ENCODE peak calls at places on chromosome 21, in ten cellular contexts. One of them, this sample, is unnamed.

GRCh38 chr21:25571726-25572121 is 35.6 kb downstream of the MRPL39 start:
- DNase-seq in left lung: no peak
- DNase-seq in MM.1S: no peak
- DNase-seq in kidney: no peak
- DNase-seq in tibial nerve: no peak
- DNase-seq in dorsolateral prefrontal cortex: no peak
- DNase-seq in brain microvascular endothelial cell: no peak
- DNase-seq in fibroblast of lung: no peak
- DNase-seq in body of pancreas: no peak
- DNase-seq in right lobe of liver: no peak
- DNase-seq in this sample: no peak

GRCh38 chr21:43805275-43805800 is 16.0 kb downstream of the RRP1 start:
- DNase-seq in kidney: no peak
- DNase-seq in brain microvascular endothelial cell: no peak
- DNase-seq in right lobe of liver: no peak
- DNase-seq in MM.1S: no peak
- DNase-seq in tibial nerve: no peak
- DNase-seq in left lung: peak; percentile 62
- DNase-seq in body of pancreas: no peak
- DNase-seq in fibroblast of lung: no peak
- DNase-seq in dorsolateral prefrontal cortex: no peak
- DNase-seq in this sample: no peak

GRCh38 chr21:18987515-18988026 is 584.0 kb upstream of the TMPRSS15 start:
- DNase-seq in kidney: no peak
- DNase-seq in tibial nerve: no peak
- DNase-seq in body of pancreas: no peak
- DNase-seq in right lobe of liver: no peak
- DNase-seq in brain microvascular endothelial cell: no peak
- DNase-seq in left lung: no peak
- DNase-seq in MM.1S: no peak
- DNase-seq in fibroblast of lung: no peak
- DNase-seq in dorsolateral prefrontal cortex: no peak
- DNase-seq in this sample: no peak

GRCh38 chr21:17759546-17760178 is 59.5 kb downstream of the C21orf91 start:
- DNase-seq in fibroblast of lung: no peak
- DNase-seq in right lobe of liver: no peak
- DNase-seq in MM.1S: no peak
- DNase-seq in tibial nerve: no peak
- DNase-seq in kidney: no peak
- DNase-seq in left lung: no peak
- DNase-seq in dorsolateral prefrontal cortex: no peak
- DNase-seq in body of pancreas: no peak
- DNase-seq in brain microvascular endothelial cell: no peak
- DNase-seq in this sample: no peak

GRCh38 chr21:28617300-28617699 is 375.4 kb downstream of the LTN1 start:
- DNase-seq in tibial nerve: no peak
- DNase-seq in left lung: no peak
- DNase-seq in body of pancreas: no peak
- DNase-seq in right lobe of liver: no peak
- DNase-seq in brain microvascular endothelial cell: no peak
- DNase-seq in dorsolateral prefrontal cortex: no peak
- DNase-seq in MM.1S: no peak
- DNase-seq in kidney: no peak
- DNase-seq in fibroblast of lung: no peak
- DNase-seq in this sample: no peak

GRCh38 chr21:38039841-38040240 is 123.6 kb upstream of the KCNJ6 start:
- DNase-seq in tibial nerve: no peak
- DNase-seq in dorsolateral prefrontal cortex: no peak
- DNase-seq in brain microvascular endothelial cell: no peak
- DNase-seq in left lung: no peak
- DNase-seq in fibroblast of lung: no peak
- DNase-seq in right lobe of liver: no peak
- DNase-seq in MM.1S: no peak
- DNase-seq in kidney: no peak
- DNase-seq in body of pancreas: no peak
- DNase-seq in this sample: no peak

GRCh38 chr21:37770496-37770895 is 145.8 kb downstream of the KCNJ6 start:
- DNase-seq in dorsolateral prefrontal cortex: no peak
- DNase-seq in MM.1S: no peak
- DNase-seq in fibroblast of lung: no peak
- DNase-seq in left lung: no peak
- DNase-seq in tibial nerve: no peak
- DNase-seq in right lobe of liver: no peak
- DNase-seq in brain microvascular endothelial cell: no peak
- DNase-seq in body of pancreas: no peak
- DNase-seq in kidney: no peak
- DNase-seq in this sample: no peak

GRCh38 chr21:28207776-28208175 is 784.9 kb downstream of the LTN1 start:
- DNase-seq in brain microvascular endothelial cell: peak; percentile 9
- DNase-seq in MM.1S: no peak
- DNase-seq in right lobe of liver: no peak
- DNase-seq in kidney: no peak
- DNase-seq in left lung: no peak
- DNase-seq in body of pancreas: no peak
- DNase-seq in dorsolateral prefrontal cortex: no peak
- DNase-seq in tibial nerve: no peak
- DNase-seq in fibroblast of lung: peak; percentile 54
- DNase-seq in this sample: no peak

GRCh38 chr21:42530167-42530518 is 16.5 kb downstream of the SLC37A1 start:
- DNase-seq in brain microvascular endothelial cell: no peak
- DNase-seq in MM.1S: no peak
- DNase-seq in kidney: no peak
- DNase-seq in left lung: no peak
- DNase-seq in body of pancreas: no peak
- DNase-seq in tibial nerve: no peak
- DNase-seq in dorsolateral prefrontal cortex: peak; percentile 67
- DNase-seq in fibroblast of lung: no peak
- DNase-seq in right lobe of liver: no peak
- DNase-seq in this sample: peak; percentile 18
- H3K4me3 ChIP-seq in brain microvascular endothelial cell: no peak overlapping the region
- H3K4me3 ChIP-seq in MM.1S: no peak overlapping the region
- H3K4me3 ChIP-seq in kidney: no peak overlapping the region
- H3K4me3 ChIP-seq in left lung: no peak overlapping the region
- H3K4me3 ChIP-seq in body of pancreas: no peak overlapping the region
- H3K4me3 ChIP-seq in tibial nerve: no peak overlapping the region
- H3K4me3 ChIP-seq in dorsolateral prefrontal cortex: no peak overlapping the region
- H3K4me3 ChIP-seq in fibroblast of lung: no peak overlapping the region
- H3K4me3 ChIP-seq in right lobe of liver: no peak overlapping the region
- H3K4me3 ChIP-seq in this sample: no peak overlapping the region

GRCh38 chr21:36703123-36703522 is 4.2 kb downstream of the SIM2 start:
- DNase-seq in right lobe of liver: no peak
- DNase-seq in brain microvascular endothelial cell: no peak
- DNase-seq in left lung: no peak
- DNase-seq in tibial nerve: no peak
- DNase-seq in dorsolateral prefrontal cortex: no peak
- DNase-seq in kidney: no peak
- DNase-seq in MM.1S: no peak
- DNase-seq in body of pancreas: no peak
- DNase-seq in fibroblast of lung: no peak
- DNase-seq in this sample: no peak

GRCh38 chr21:36703626-36704280 is 4.8 kb downstream of the SIM2 start:
- DNase-seq in tibial nerve: no peak
- DNase-seq in kidney: no peak
- DNase-seq in dorsolateral prefrontal cortex: no peak
- DNase-seq in left lung: no peak
- DNase-seq in brain microvascular endothelial cell: no peak
- DNase-seq in right lobe of liver: no peak
- DNase-seq in fibroblast of lung: no peak
- DNase-seq in MM.1S: no peak
- DNase-seq in body of pancreas: no peak
- DNase-seq in this sample: no peak

GRCh38 chr21:36700961-36701911 is 2.3 kb downstream of the SIM2 start:
- DNase-seq in tibial nerve: no peak
- DNase-seq in right lobe of liver: no peak
- DNase-seq in fibroblast of lung: no peak
- DNase-seq in dorsolateral prefrontal cortex: no peak
- DNase-seq in MM.1S: no peak
- DNase-seq in kidney: peak; percentile 75
- DNase-seq in left lung: no peak
- DNase-seq in brain microvascular endothelial cell: no peak
- DNase-seq in body of pancreas: no peak
- DNase-seq in this sample: no peak

GRCh38 chr21:36701912-36702621 is 3.2 kb downstream of the SIM2 start:
- DNase-seq in kidney: no peak
- DNase-seq in left lung: no peak
- DNase-seq in body of pancreas: no peak
- DNase-seq in fibroblast of lung: no peak
- DNase-seq in MM.1S: no peak
- DNase-seq in dorsolateral prefrontal cortex: no peak
- DNase-seq in tibial nerve: no peak
- DNase-seq in brain microvascular endothelial cell: no peak
- DNase-seq in right lobe of liver: no peak
- DNase-seq in this sample: no peak

GRCh38 chr21:36702622-36702968 is 3.7 kb downstream of the SIM2 start:
- DNase-seq in brain microvascular endothelial cell: no peak
- DNase-seq in right lobe of liver: no peak
- DNase-seq in fibroblast of lung: no peak
- DNase-seq in body of pancreas: no peak
- DNase-seq in MM.1S: no peak
- DNase-seq in kidney: no peak
- DNase-seq in dorsolateral prefrontal cortex: no peak
- DNase-seq in tibial nerve: no peak
- DNase-seq in left lung: no peak
- DNase-seq in this sample: no peak
- H3K27ac ChIP-seq in brain microvascular endothelial cell: no peak overlapping the region
- H3K27ac ChIP-seq in right lobe of liver: no peak overlapping the region
- H3K27ac ChIP-seq in fibroblast of lung: no peak overlapping the region
- H3K27ac ChIP-seq in body of pancreas: no peak overlapping the region
- H3K27ac ChIP-seq in MM.1S: no peak overlapping the region
- H3K27ac ChIP-seq in kidney: no peak overlapping the region
- H3K27ac ChIP-seq in dorsolateral prefrontal cortex: no peak overlapping the region
- H3K27ac ChIP-seq in tibial nerve: no peak overlapping the region
- H3K27ac ChIP-seq in left lung: no peak overlapping the region
- H3K27ac ChIP-seq in this sample: no peak overlapping the region

GRCh38 chr21:33374080-33374873 is 28.9 kb upstream of the IFNGR2 start:
- DNase-seq in fibroblast of lung: peak; percentile 56
- DNase-seq in kidney: no peak
- DNase-seq in tibial nerve: no peak
- DNase-seq in right lobe of liver: no peak
- DNase-seq in brain microvascular endothelial cell: peak; percentile 58
- DNase-seq in left lung: peak; percentile 65
- DNase-seq in dorsolateral prefrontal cortex: no peak
- DNase-seq in MM.1S: peak; percentile 86
- DNase-seq in body of pancreas: peak; percentile 67
- DNase-seq in this sample: no peak

GRCh38 chr21:33377221-33377620 is 26.0 kb upstream of the IFNGR2 start:
- DNase-seq in body of pancreas: no peak
- DNase-seq in right lobe of liver: no peak
- DNase-seq in fibroblast of lung: no peak
- DNase-seq in MM.1S: no peak
- DNase-seq in left lung: no peak
- DNase-seq in dorsolateral prefrontal cortex: no peak
- DNase-seq in brain microvascular endothelial cell: no peak
- DNase-seq in kidney: no peak
- DNase-seq in tibial nerve: no peak
- DNase-seq in this sample: no peak

GRCh38 chr21:33372582-33372981 is 30.6 kb upstream of the IFNGR2 start:
- DNase-seq in body of pancreas: no peak
- DNase-seq in fibroblast of lung: no peak
- DNase-seq in dorsolateral prefrontal cortex: no peak
- DNase-seq in right lobe of liver: no peak
- DNase-seq in left lung: no peak
- DNase-seq in kidney: no peak
- DNase-seq in MM.1S: no peak
- DNase-seq in brain microvascular endothelial cell: no peak
- DNase-seq in tibial nerve: no peak
- DNase-seq in this sample: peak; percentile 33

GRCh38 chr21:33373451-33373850 is 29.8 kb upstream of the IFNGR2 start:
- DNase-seq in body of pancreas: no peak
- DNase-seq in brain microvascular endothelial cell: no peak
- DNase-seq in MM.1S: no peak
- DNase-seq in kidney: no peak
- DNase-seq in tibial nerve: no peak
- DNase-seq in dorsolateral prefrontal cortex: no peak
- DNase-seq in right lobe of liver: no peak
- DNase-seq in left lung: no peak
- DNase-seq in fibroblast of lung: peak; percentile 10
- DNase-seq in this sample: no peak

DNA sequence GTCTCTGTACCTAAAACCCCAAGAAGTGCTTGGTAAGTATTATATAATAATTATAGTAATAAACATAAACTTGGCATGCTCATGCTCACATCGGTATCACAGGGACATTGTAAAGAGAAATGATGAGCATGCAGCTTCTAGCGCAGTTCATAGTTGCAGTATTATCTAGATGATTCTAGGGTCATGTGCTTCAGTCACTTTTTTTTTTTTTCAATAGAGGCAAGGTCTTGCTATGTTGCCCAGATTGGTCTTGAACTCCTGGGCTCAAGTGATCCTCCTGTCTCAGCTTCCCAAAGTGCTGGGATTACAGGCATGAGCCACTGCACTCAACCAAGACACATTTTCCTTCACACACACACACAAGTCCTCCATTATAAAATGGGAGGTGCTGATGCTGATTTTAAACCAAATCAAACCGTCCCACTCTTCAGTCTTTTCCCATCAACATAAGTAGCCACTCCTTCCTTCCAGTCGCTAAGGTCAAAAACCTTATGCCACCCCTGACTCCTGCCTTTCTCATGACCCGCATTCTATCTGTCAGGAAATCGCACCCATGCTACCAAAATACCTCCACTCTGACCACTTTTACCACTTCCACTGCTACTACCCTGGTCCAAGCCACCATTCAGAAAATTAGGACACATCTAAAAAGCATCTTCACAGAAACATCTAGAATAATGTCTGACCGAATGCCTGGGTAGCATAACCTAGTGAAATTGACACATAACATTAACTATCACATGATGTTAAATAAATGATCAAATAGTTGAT is 28.2 kb upstream of the IFNGR2 start:
- DNase-seq in tibial nerve: no peak
- DNase-seq in body of pancreas: no peak
- DNase-seq in left lung: no peak
- DNase-seq in MM.1S: no peak
- DNase-seq in kidney: no peak
- DNase-seq in dorsolateral prefrontal cortex: no peak
- DNase-seq in brain microvascular endothelial cell: no peak
- DNase-seq in fibroblast of lung: no peak
- DNase-seq in right lobe of liver: no peak
- DNase-seq in this sample: no peak
- TF ChIP-seq CTCF in tibial nerve: no peak
- TF ChIP-seq CTCF in body of pancreas: peak; percentile 2
- TF ChIP-seq CTCF in left lung: no peak
- TF ChIP-seq CTCF in MM.1S: no peak
- TF ChIP-seq CTCF in kidney: no peak
- TF ChIP-seq CTCF in dorsolateral prefrontal cortex: no peak
- TF ChIP-seq CTCF in brain microvascular endothelial cell: no peak
- TF ChIP-seq CTCF in fibroblast of lung: no peak
- TF ChIP-seq CTCF in right lobe of liver: no peak
- TF ChIP-seq CTCF in this sample: no peak

DNA sequence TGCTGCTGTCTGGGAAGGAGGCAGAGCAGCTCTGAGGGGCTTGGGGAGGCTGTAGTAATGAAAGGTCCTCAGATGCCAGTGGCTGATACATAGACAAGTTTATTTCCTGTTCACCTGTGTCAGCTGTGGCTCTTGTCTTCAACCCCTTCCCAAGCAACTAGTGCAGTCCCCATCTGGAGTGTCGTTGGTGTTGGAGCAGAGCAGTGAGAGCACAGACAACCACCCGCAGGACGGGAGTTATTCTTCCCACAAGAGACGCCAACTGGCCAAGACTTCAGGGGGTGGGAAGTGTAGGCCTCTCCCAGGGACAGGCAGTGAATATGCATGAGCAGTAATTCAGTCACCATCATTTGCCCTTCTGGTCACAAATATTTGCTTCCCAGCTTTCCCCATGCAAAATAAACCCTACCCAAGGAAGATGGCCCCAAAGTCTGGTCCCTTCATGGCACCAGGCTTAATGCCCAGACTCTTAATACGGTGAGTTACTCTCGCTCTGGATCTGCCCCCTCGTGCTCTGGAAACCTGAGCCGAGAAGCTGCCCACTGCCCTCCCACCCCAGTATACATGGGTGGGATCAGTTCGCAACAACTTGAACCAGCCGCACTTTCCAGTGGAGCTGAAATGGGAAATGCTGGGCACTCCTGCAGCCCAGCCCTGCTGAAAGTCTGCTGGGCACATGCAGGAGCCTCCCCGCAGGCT is 153.5 kb upstream of the COL6A1 start:
- DNase-seq in tibial nerve: no peak
- DNase-seq in brain microvascular endothelial cell: no peak
- DNase-seq in MM.1S: no peak
- DNase-seq in kidney: no peak
- DNase-seq in fibroblast of lung: no peak
- DNase-seq in body of pancreas: no peak
- DNase-seq in left lung: no peak
- DNase-seq in dorsolateral prefrontal cortex: no peak
- DNase-seq in right lobe of liver: no peak
- DNase-seq in this sample: no peak
- H3K4me3 ChIP-seq in tibial nerve: no peak overlapping the region
- H3K4me3 ChIP-seq in brain microvascular endothelial cell: no peak overlapping the region
- H3K4me3 ChIP-seq in MM.1S: no peak overlapping the region
- H3K4me3 ChIP-seq in kidney: no peak overlapping the region
- H3K4me3 ChIP-seq in fibroblast of lung: no peak overlapping the region
- H3K4me3 ChIP-seq in body of pancreas: no peak overlapping the region
- H3K4me3 ChIP-seq in left lung: no peak overlapping the region
- H3K4me3 ChIP-seq in dorsolateral prefrontal cortex: no peak overlapping the region
- H3K4me3 ChIP-seq in right lobe of liver: no peak overlapping the region
- H3K4me3 ChIP-seq in this sample: no peak overlapping the region

This sample was measured in sigmoid colon.